ENCODE peak calls at places on chromosomes 12 and 14, in ten cellular contexts. V, T, A, J, E, L, X, C, N and W are unnamed samples.

GRCh38 chr14:105091335-105092123 is 26.3 kb upstream of the GPR132 start:
- DNase-seq in V (peak), T (peak), A (peak), J (peak), E (no peak), L (no peak), X (peak), C (peak), N (no peak), W (peak)

GRCh38 chr12:30269491-30269890 is 426.2 kb downstream of the IPO8 start:
- DNase-seq in V (no peak), T (no peak), A (no peak), J (no peak), E (peak), L (no peak), X (peak), C (no peak), N (no peak), W (no peak)

GRCh38 chr12:4833053-4833452 is 76.7 kb upstream of the KCNA1 start:
- DNase-seq in V (no peak), T (no peak), A (no peak), J (no peak), E (no peak), L (no peak), X (no peak), C (no peak), N (no peak), W (no peak)

GRCh38 chr12:65313704-65314317 is 35.3 kb downstream of the MSRB3 start:
- DNase-seq in V (no peak), T (no peak), A (peak), J (no peak), E (peak), L (no peak), X (no peak), C (no peak), N (no peak), W (no peak)

GRCh38 chr12:613996-614726 is 49.1 kb downstream of the NINJ2 start:
- DNase-seq in V (peak), T (no peak), A (no peak), J (no peak), E (peak), L (no peak), X (peak), C (no peak), N (no peak), W (peak)

GRCh38 chr14:53227154-53227718 is 74.1 kb upstream of the DDHD1 start:
- DNase-seq in V (no peak), T (no peak), A (no peak), J (no peak), E (no peak), L (no peak), X (no peak), C (no peak), N (no peak), W (no peak)

GRCh38 chr12:105120551-105120950 is 13.0 kb downstream of the WASHC4 start:
- DNase-seq in V (no peak), T (no peak), A (peak), J (no peak), E (no peak), L (no peak), X (peak), C (no peak), N (no peak), W (no peak)

GRCh38 chr14:99325591-99325990 is 53.6 kb upstream of the BCL11B start:
- DNase-seq in V (no peak), T (no peak), A (no peak), J (no peak), E (no peak), L (peak), X (no peak), C (no peak), N (no peak), W (no peak)

GRCh38 chr12:113149361-113150150 is at the start of gene CFAP73:
- DNase-seq in V (peak), T (peak), A (peak), J (peak), E (peak), L (no peak), X (peak), C (peak), N (peak), W (peak)

GRCh38 chr12:45244561-45245348 is 28.9 kb downstream of the ANO6 start:
- DNase-seq in V (no peak), T (no peak), A (no peak), J (no peak), E (peak), L (no peak), X (no peak), C (no peak), N (no peak), W (no peak)

GRCh38 chr14:38070213-38070612 is 137.5 kb upstream of the SSTR1 start:
- DNase-seq in V (no peak), T (no peak), A (no peak), J (no peak), E (no peak), L (no peak), X (no peak), C (no peak), N (no peak), W (no peak)

GRCh38 chr14:104604461-104605449 is at the start of gene TMEM179:
- DNase-seq in V (no peak), T (no peak), A (peak), J (no peak), E (peak), L (peak), X (peak), C (peak), N (no peak), W (no peak)

GRCh38 chr12:44930972-44931600 is 55.0 kb upstream of the NELL2 start:
- DNase-seq in V (no peak), T (peak), A (peak), J (no peak), E (peak), L (peak), X (peak), C (peak), N (no peak), W (no peak)

GRCh38 chr14:99273025-99273723 is 1.2 kb upstream of the BCL11B start:
- DNase-seq in V (peak), T (peak), A (no peak), J (no peak), E (no peak), L (peak), X (peak), C (peak), N (peak), W (peak)

GRCh38 chr14:66119805-66120204 is 366.4 kb upstream of the CCDC196 start:
- DNase-seq in V (no peak), T (no peak), A (no peak), J (no peak), E (no peak), L (no peak), X (no peak), C (no peak), N (no peak), W (no peak)

GRCh38 chr12:10716704-10717315 is 6.3 kb downstream of the YBX3 start:
- DNase-seq in V (peak), T (peak), A (peak), J (peak), E (peak), L (no peak), X (peak), C (peak), N (no peak), W (peak)

GRCh38 chr14:75010472-75010871 is 7.8 kb downstream of the EIF2B2 start:
- DNase-seq in V (no peak), T (no peak), A (no peak), J (no peak), E (peak), L (no peak), X (no peak), C (no peak), N (no peak), W (no peak)

GRCh38 chr14:72780771-72781170 is 113.1 kb downstream of the DPF3 start:
- DNase-seq in V (no peak), T (no peak), A (no peak), J (no peak), E (peak), L (no peak), X (peak), C (no peak), N (no peak), W (no peak)

GRCh38 chr12:11944321-11944720 is 126.4 kb upstream of the BCL2L14 start:
- DNase-seq in V (no peak), T (no peak), A (no peak), J (no peak), E (no peak), L (no peak), X (peak), C (no peak), N (no peak), W (no peak)

GRCh38 chr12:41476499-41476898 is 288.4 kb downstream of the PDZRN4 start:
- DNase-seq in V (no peak), T (no peak), A (no peak), J (no peak), E (no peak), L (no peak), X (no peak), C (no peak), N (no peak), W (no peak)

GRCh38 chr12:128026696-128027574 is 240.0 kb upstream of the TMEM132C start:
- DNase-seq in V (no peak), T (no peak), A (no peak), J (no peak), E (no peak), L (no peak), X (no peak), C (no peak), N (no peak), W (no peak)

GRCh38 chr12:47356129-47356622 is 276.4 kb upstream of the AMIGO2 start:
- DNase-seq in V (no peak), T (no peak), A (no peak), J (no peak), E (peak), L (peak), X (no peak), C (no peak), N (no peak), W (no peak)

GRCh38 chr12:3568695-3569094 is 77.7 kb downstream of the PRMT8 start:
- DNase-seq in V (peak), T (no peak), A (no peak), J (no peak), E (no peak), L (no peak), X (no peak), C (no peak), N (no peak), W (no peak)

GRCh38 chr14:34843011-34843554 is 32.1 kb downstream of the BAZ1A start:
- DNase-seq in V (no peak), T (peak), A (peak), J (no peak), E (peak), L (peak), X (peak), C (no peak), N (no peak), W (no peak)

GRCh38 chr12:53097564-53098353 is at the start of gene IGFBP6:
- DNase-seq in V (peak), T (no peak), A (peak), J (peak), E (peak), L (peak), X (peak), C (peak), N (peak), W (peak)

GRCh38 chr12:124370851-124371250 is 76.0 kb downstream of the RFLNA start:
- DNase-seq in V (no peak), T (no peak), A (no peak), J (no peak), E (no peak), L (no peak), X (no peak), C (no peak), N (no peak), W (no peak)

GRCh38 chr12:124369901-124370378 is 75.0 kb downstream of the RFLNA start:
- DNase-seq in V (no peak), T (no peak), A (no peak), J (no peak), E (no peak), L (no peak), X (no peak), C (no peak), N (no peak), W (no peak)

GRCh38 chr12:124370384-124370783 is 75.5 kb downstream of the RFLNA start:
- DNase-seq in V (no peak), T (no peak), A (no peak), J (no peak), E (no peak), L (no peak), X (no peak), C (no peak), N (no peak), W (no peak)

GRCh38 chr12:124369055-124369900 is 74.4 kb downstream of the RFLNA start:
- DNase-seq in V (no peak), T (no peak), A (peak), J (peak), E (peak), L (no peak), X (peak), C (no peak), N (no peak), W (peak)

GRCh38 chr12:124368421-124369032 is 73.6 kb downstream of the RFLNA start:
- DNase-seq in V (no peak), T (no peak), A (no peak), J (no peak), E (no peak), L (no peak), X (no peak), C (no peak), N (no peak), W (no peak)
- TF ChIP-seq CTCF in V (no peak), T (no peak), A (peak), J (no peak), E (peak), L (no peak), X (no peak), C (no peak), N (no peak), W (no peak)

GRCh38 chr12:96265400-96265799 is 71.2 kb downstream of the ELK3 start:
- DNase-seq in V (no peak), T (no peak), A (no peak), J (no peak), E (no peak), L (no peak), X (no peak), C (no peak), N (no peak), W (no peak)

GRCh38 chr12:96265836-96266235 is 71.7 kb downstream of the ELK3 start:
- DNase-seq in V (no peak), T (no peak), A (no peak), J (no peak), E (no peak), L (no peak), X (no peak), C (no peak), N (no peak), W (no peak)

GRCh38 chr12:96266238-96266637 is 72.1 kb downstream of the ELK3 start:
- DNase-seq in V (no peak), T (no peak), A (no peak), J (no peak), E (no peak), L (no peak), X (no peak), C (no peak), N (no peak), W (no peak)

GRCh38 chr12:96261557-96261956 is 67.4 kb downstream of the ELK3 start:
- DNase-seq in V (no peak), T (no peak), A (no peak), J (no peak), E (no peak), L (no peak), X (no peak), C (no peak), N (no peak), W (no peak)

GRCh38 chr12:96263449-96263902 is 69.3 kb downstream of the ELK3 start:
- DNase-seq in V (no peak), T (no peak), A (no peak), J (peak), E (peak), L (no peak), X (no peak), C (no peak), N (no peak), W (no peak)
- TF ChIP-seq CTCF in V (no peak), T (no peak), A (no peak), J (no peak), E (no peak), L (no peak), X (no peak), C (no peak), N (no peak), W (no peak)

GRCh38 chr12:6372403-6373003 is 2.9 kb downstream of the SCNN1A start:
- DNase-seq in V (peak), T (peak), A (peak), J (no peak), E (peak), L (no peak), X (peak), C (no peak), N (no peak), W (peak)
- TF ChIP-seq CTCF in V (no peak), T (no peak), A (no peak), J (no peak), E (no peak), L (no peak), X (no peak), C (no peak), N (no peak), W (no peak)

GRCh38 chr14:95523818-95524448 is 7.5 kb upstream of the SYNE3 start:
- DNase-seq in V (no peak), T (no peak), A (no peak), J (no peak), E (peak), L (no peak), X (no peak), C (no peak), N (no peak), W (peak)
- TF ChIP-seq CTCF in V (no peak), T (peak), A (no peak), J (no peak), E (no peak), L (no peak), X (no peak), C (no peak), N (no peak), W (no peak)

GRCh38 chr14:93935213-93935612 is 8.1 kb downstream of the FAM181A start:
- DNase-seq in V (no peak), T (no peak), A (no peak), J (no peak), E (no peak), L (no peak), X (no peak), C (no peak), N (no peak), W (no peak)

GRCh38 chr14:93936926-93937325 is 9.8 kb downstream of the FAM181A start:
- DNase-seq in V (no peak), T (no peak), A (no peak), J (no peak), E (no peak), L (no peak), X (no peak), C (no peak), N (no peak), W (no peak)

GRCh38 chr14:93938766-93939303 is 11.7 kb downstream of the FAM181A start:
- DNase-seq in V (no peak), T (no peak), A (no peak), J (no peak), E (no peak), L (no peak), X (no peak), C (no peak), N (no peak), W (no peak)

GRCh38 chr14:93937519-93937918 is 10.4 kb downstream of the FAM181A start:
- DNase-seq in V (no peak), T (peak), A (peak), J (no peak), E (no peak), L (no peak), X (no peak), C (no peak), N (no peak), W (no peak)

GRCh38 chr14:93936245-93936644 is 9.1 kb downstream of the FAM181A start:
- DNase-seq in V (no peak), T (no peak), A (peak), J (no peak), E (no peak), L (peak), X (no peak), C (no peak), N (peak), W (peak)
- TF ChIP-seq CTCF in V (peak), T (peak), A (peak), J (no peak), E (peak), L (peak), X (peak), C (peak), N (peak), W (peak)

GRCh38 chr14:83559721-83560120 is 1970.2 kb upstream of the FLRT2 start:
- DNase-seq in V (no peak), T (no peak), A (no peak), J (no peak), E (peak), L (no peak), X (peak), C (no peak), N (no peak), W (no peak)
- TF ChIP-seq CTCF in V (no peak), T (no peak), A (no peak), J (no peak), E (no peak), L (no peak), X (no peak), C (no peak), N (no peak), W (no peak)

GRCh38 chr12:124749725-124750124 is 113.9 kb downstream of the SCARB1 start:
- DNase-seq in V (no peak), T (no peak), A (no peak), J (no peak), E (no peak), L (no peak), X (no peak), C (no peak), N (no peak), W (no peak)

GRCh38 chr12:124750149-124750656 is 113.5 kb downstream of the SCARB1 start:
- DNase-seq in V (no peak), T (no peak), A (no peak), J (no peak), E (no peak), L (no peak), X (no peak), C (no peak), N (no peak), W (no peak)

GRCh38 chr12:124752437-124753229 is 111.0 kb downstream of the SCARB1 start:
- DNase-seq in V (no peak), T (no peak), A (peak), J (no peak), E (peak), L (no peak), X (peak), C (no peak), N (no peak), W (peak)

GRCh38 chr12:124751654-124752355 is 111.9 kb downstream of the SCARB1 start:
- DNase-seq in V (no peak), T (no peak), A (no peak), J (no peak), E (no peak), L (no peak), X (no peak), C (no peak), N (no peak), W (no peak)

GRCh38 chr12:124750787-124751471 is 112.7 kb downstream of the SCARB1 start:
- DNase-seq in V (peak), T (no peak), A (no peak), J (no peak), E (no peak), L (no peak), X (no peak), C (peak), N (no peak), W (peak)
- TF ChIP-seq CTCF in V (peak), T (peak), A (peak), J (no peak), E (no peak), L (peak), X (no peak), C (no peak), N (no peak), W (peak)

GRCh38 chr14:77195766-77196165 is 14.2 kb downstream of the TMEM63C start:
- DNase-seq in V (peak), T (no peak), A (no peak), J (no peak), E (no peak), L (no peak), X (no peak), C (no peak), N (no peak), W (no peak)
- TF ChIP-seq CTCF in V (no peak), T (no peak), A (no peak), J (no peak), E (no peak), L (no peak), X (no peak), C (no peak), N (no peak), W (no peak)